ENCODE peak calls at places on chromosome 1, in seven cellular contexts. One of them, this sample, is unnamed.

GRCh38 chr1:211882391-211882790 is 51.8 kb upstream of the LPGAT1 start:
- DNase-seq in thoracic aorta: no peak
- DNase-seq in caudate nucleus: no peak
- DNase-seq in renal cortical epithelial cell: no peak
- DNase-seq in ELR: no peak
- DNase-seq in activated CD4-positive, alpha-beta T cell treated with anti-CD3 and anti-CD28 coated beads, Interleukin-2, amount 50 U/mL, for 48 hours: no peak
- DNase-seq in endothelial cell: no peak
- DNase-seq in this sample: no peak

GRCh38 chr1:910311-910880 is 13.3 kb upstream of the SAMD11 start:
- DNase-seq in thoracic aorta: no peak
- DNase-seq in caudate nucleus: no peak
- DNase-seq in renal cortical epithelial cell: no peak
- DNase-seq in ELR: no peak
- DNase-seq in activated CD4-positive, alpha-beta T cell treated with anti-CD3 and anti-CD28 coated beads, Interleukin-2, amount 50 U/mL, for 48 hours: peak; percentile 2
- DNase-seq in endothelial cell: no peak
- DNase-seq in this sample: no peak

GRCh38 chr1:157415661-157416060 is 136.7 kb downstream of the FCRL5 start:
- DNase-seq in thoracic aorta: no peak
- DNase-seq in caudate nucleus: no peak
- DNase-seq in renal cortical epithelial cell: no peak
- DNase-seq in ELR: peak; percentile 81
- DNase-seq in activated CD4-positive, alpha-beta T cell treated with anti-CD3 and anti-CD28 coated beads, Interleukin-2, amount 50 U/mL, for 48 hours: no peak
- DNase-seq in endothelial cell: no peak
- DNase-seq in this sample: no peak

GRCh38 chr1:20589331-20590312 is 725 bp downstream of the CDA start:
- DNase-seq in thoracic aorta: no peak
- DNase-seq in caudate nucleus: no peak
- DNase-seq in renal cortical epithelial cell: no peak
- DNase-seq in ELR: no peak
- DNase-seq in activated CD4-positive, alpha-beta T cell treated with anti-CD3 and anti-CD28 coated beads, Interleukin-2, amount 50 U/mL, for 48 hours: no peak
- DNase-seq in endothelial cell: no peak
- DNase-seq in this sample: no peak

GRCh38 chr1:179794669-179795068 is 51.6 kb downstream of the FAM163A start:
- DNase-seq in thoracic aorta: no peak
- DNase-seq in caudate nucleus: no peak
- DNase-seq in renal cortical epithelial cell: no peak
- DNase-seq in ELR: no peak
- DNase-seq in activated CD4-positive, alpha-beta T cell treated with anti-CD3 and anti-CD28 coated beads, Interleukin-2, amount 50 U/mL, for 48 hours: no peak
- DNase-seq in endothelial cell: no peak
- DNase-seq in this sample: no peak

GRCh38 chr1:85339089-85339488 is 62.7 kb upstream of the BCL10 start:
- DNase-seq in thoracic aorta: no peak
- DNase-seq in caudate nucleus: no peak
- DNase-seq in renal cortical epithelial cell: peak; percentile 74
- DNase-seq in ELR: peak; percentile 60
- DNase-seq in activated CD4-positive, alpha-beta T cell treated with anti-CD3 and anti-CD28 coated beads, Interleukin-2, amount 50 U/mL, for 48 hours: no peak
- DNase-seq in endothelial cell: no peak
- DNase-seq in this sample: no peak

GRCh38 chr1:109821221-109821669 is 57.5 kb upstream of the EPS8L3 start:
- DNase-seq in thoracic aorta: peak; percentile 86
- DNase-seq in caudate nucleus: no peak
- DNase-seq in renal cortical epithelial cell: peak; percentile 95
- DNase-seq in ELR: peak; percentile 94
- DNase-seq in activated CD4-positive, alpha-beta T cell treated with anti-CD3 and anti-CD28 coated beads, Interleukin-2, amount 50 U/mL, for 48 hours: peak; percentile 62
- DNase-seq in endothelial cell: no peak
- DNase-seq in this sample: no peak

GRCh38 chr1:11920239-11920903 is 5.9 kb downstream of the KIAA2013 start:
- DNase-seq in thoracic aorta: no peak
- DNase-seq in caudate nucleus: no peak
- DNase-seq in renal cortical epithelial cell: no peak
- DNase-seq in ELR: no peak
- DNase-seq in activated CD4-positive, alpha-beta T cell treated with anti-CD3 and anti-CD28 coated beads, Interleukin-2, amount 50 U/mL, for 48 hours: no peak
- DNase-seq in endothelial cell: no peak
- DNase-seq in this sample: no peak

GRCh38 chr1:147669475-147670318 is 627 bp downstream of the ACP6 start:
- DNase-seq in thoracic aorta: no peak
- DNase-seq in caudate nucleus: no peak
- DNase-seq in renal cortical epithelial cell: peak; percentile 58
- DNase-seq in ELR: peak; percentile 67
- DNase-seq in activated CD4-positive, alpha-beta T cell treated with anti-CD3 and anti-CD28 coated beads, Interleukin-2, amount 50 U/mL, for 48 hours: peak; percentile 63
- DNase-seq in endothelial cell: peak; percentile 55
- DNase-seq in this sample: peak; percentile 33

GRCh38 chr1:184311580-184311979 is 75.2 kb upstream of the C1orf21 start:
- DNase-seq in thoracic aorta: no peak
- DNase-seq in caudate nucleus: no peak
- DNase-seq in renal cortical epithelial cell: no peak
- DNase-seq in ELR: no peak
- DNase-seq in activated CD4-positive, alpha-beta T cell treated with anti-CD3 and anti-CD28 coated beads, Interleukin-2, amount 50 U/mL, for 48 hours: no peak
- DNase-seq in endothelial cell: no peak
- DNase-seq in this sample: no peak

GRCh38 chr1:176222196-176222595 is 15.1 kb upstream of the COP1 start:
- DNase-seq in thoracic aorta: no peak
- DNase-seq in caudate nucleus: no peak
- DNase-seq in renal cortical epithelial cell: no peak
- DNase-seq in ELR: peak; percentile 35
- DNase-seq in activated CD4-positive, alpha-beta T cell treated with anti-CD3 and anti-CD28 coated beads, Interleukin-2, amount 50 U/mL, for 48 hours: no peak
- DNase-seq in endothelial cell: no peak
- DNase-seq in this sample: no peak

GRCh38 chr1:25099343-25099951 is 132.9 kb downstream of the SYF2 start:
- DNase-seq in thoracic aorta: no peak
- DNase-seq in caudate nucleus: no peak
- DNase-seq in renal cortical epithelial cell: no peak
- DNase-seq in ELR: peak; percentile 9
- DNase-seq in activated CD4-positive, alpha-beta T cell treated with anti-CD3 and anti-CD28 coated beads, Interleukin-2, amount 50 U/mL, for 48 hours: peak; percentile 46
- DNase-seq in endothelial cell: no peak
- DNase-seq in this sample: peak; percentile 27

GRCh38 chr1:23088027-23088426 is 68.8 kb downstream of the KDM1A start:
- DNase-seq in thoracic aorta: no peak
- DNase-seq in caudate nucleus: no peak
- DNase-seq in renal cortical epithelial cell: no peak
- DNase-seq in ELR: no peak
- DNase-seq in activated CD4-positive, alpha-beta T cell treated with anti-CD3 and anti-CD28 coated beads, Interleukin-2, amount 50 U/mL, for 48 hours: no peak
- DNase-seq in endothelial cell: no peak
- DNase-seq in this sample: no peak

GRCh38 chr1:207314836-207315235 is 6.6 kb upstream of the CD55 start:
- DNase-seq in thoracic aorta: no peak
- DNase-seq in caudate nucleus: no peak
- DNase-seq in renal cortical epithelial cell: no peak
- DNase-seq in ELR: no peak
- DNase-seq in activated CD4-positive, alpha-beta T cell treated with anti-CD3 and anti-CD28 coated beads, Interleukin-2, amount 50 U/mL, for 48 hours: no peak
- DNase-seq in endothelial cell: no peak
- DNase-seq in this sample: no peak

GRCh38 chr1:182357913-182358312 is 33.7 kb downstream of the GLUL start:
- DNase-seq in thoracic aorta: no peak
- DNase-seq in caudate nucleus: no peak
- DNase-seq in renal cortical epithelial cell: no peak
- DNase-seq in ELR: no peak
- DNase-seq in activated CD4-positive, alpha-beta T cell treated with anti-CD3 and anti-CD28 coated beads, Interleukin-2, amount 50 U/mL, for 48 hours: no peak
- DNase-seq in endothelial cell: no peak
- DNase-seq in this sample: no peak

GRCh38 chr1:244231572-244232315 is 180.7 kb downstream of the ZBTB18 start:
- DNase-seq in thoracic aorta: no peak
- DNase-seq in caudate nucleus: no peak
- DNase-seq in renal cortical epithelial cell: no peak
- DNase-seq in ELR: peak; percentile 60
- DNase-seq in activated CD4-positive, alpha-beta T cell treated with anti-CD3 and anti-CD28 coated beads, Interleukin-2, amount 50 U/mL, for 48 hours: no peak
- DNase-seq in endothelial cell: no peak
- DNase-seq in this sample: no peak

GRCh38 chr1:226650236-226650841 is 88.7 kb downstream of the ITPKB start:
- DNase-seq in thoracic aorta: no peak
- DNase-seq in caudate nucleus: no peak
- DNase-seq in renal cortical epithelial cell: no peak
- DNase-seq in ELR: no peak
- DNase-seq in activated CD4-positive, alpha-beta T cell treated with anti-CD3 and anti-CD28 coated beads, Interleukin-2, amount 50 U/mL, for 48 hours: no peak
- DNase-seq in endothelial cell: peak; percentile 53
- DNase-seq in this sample: no peak